ENCODE peak calls at places on chromosomes 3 and 15, in five cellular contexts. One of them, this sample, is unnamed.

GRCh38 chr15:92667291-92667904 is 11.8 kb upstream of the FAM174B start:
- DNase-seq in Jurkat, Clone E6-1: no peak
- DNase-seq in A673: no peak
- DNase-seq in aorta: no peak
- DNase-seq in IMR-90: no peak
- DNase-seq in this sample: no peak

GRCh38 chr15:44092221-44092620 is 102.8 kb downstream of the FRMD5 start:
- DNase-seq in IMR-90: peak; percentile 53
- DNase-seq in A673: peak; percentile 11
- DNase-seq in aorta: no peak
- DNase-seq in Jurkat, Clone E6-1: no peak
- DNase-seq in this sample: no peak

GRCh38 chr3:191518861-191519260 is 57.9 kb downstream of the PYDC2 start:
- DNase-seq in A673: no peak
- DNase-seq in IMR-90: no peak
- DNase-seq in aorta: no peak
- DNase-seq in Jurkat, Clone E6-1: no peak
- DNase-seq in this sample: no peak

GRCh38 chr3:10121064-10121463 is 5.6 kb downstream of the BRK1 start:
- DNase-seq in Jurkat, Clone E6-1: no peak
- DNase-seq in IMR-90: no peak
- DNase-seq in A673: no peak
- DNase-seq in aorta: no peak
- DNase-seq in this sample: no peak

GRCh38 chr3:18062289-18063025 is 320.0 kb upstream of the TBC1D5 start:
- DNase-seq in A673: no peak
- DNase-seq in aorta: no peak
- DNase-seq in IMR-90: peak; percentile 22
- DNase-seq in Jurkat, Clone E6-1: no peak
- DNase-seq in this sample: no peak

GRCh38 chr15:47484997-47485396 is 232.3 kb upstream of the SEMA6D start:
- DNase-seq in aorta: no peak
- DNase-seq in Jurkat, Clone E6-1: no peak
- DNase-seq in A673: no peak
- DNase-seq in IMR-90: peak; percentile 34
- DNase-seq in this sample: no peak

GRCh38 chr15:42027521-42027920 is 6.7 kb upstream of the PLA2G4E start:
- DNase-seq in A673: no peak
- DNase-seq in IMR-90: no peak
- DNase-seq in Jurkat, Clone E6-1: no peak
- DNase-seq in aorta: no peak
- DNase-seq in this sample: no peak

GRCh38 chr15:31270767-31271166 is 55.9 kb upstream of the KLF13 start:
- DNase-seq in IMR-90: no peak
- DNase-seq in A673: peak; percentile 29
- DNase-seq in Jurkat, Clone E6-1: peak; percentile 47
- DNase-seq in aorta: no peak
- DNase-seq in this sample: no peak

GRCh38 chr3:45545476-45545875 is 49.1 kb upstream of the LIMD1 start:
- DNase-seq in IMR-90: peak; percentile 45
- DNase-seq in A673: no peak
- DNase-seq in aorta: peak; percentile 73
- DNase-seq in Jurkat, Clone E6-1: no peak
- DNase-seq in this sample: no peak

GRCh38 chr15:74867562-74868458 is 5.4 kb downstream of the SCAMP2 start:
- DNase-seq in aorta: no peak
- DNase-seq in A673: peak; percentile 35
- DNase-seq in IMR-90: no peak
- DNase-seq in Jurkat, Clone E6-1: peak; percentile 38
- DNase-seq in this sample: no peak

GRCh38 chr15:67067930-67068542 is 2.6 kb downstream of the SMAD3 start:
- DNase-seq in IMR-90: peak; percentile 32
- DNase-seq in aorta: no peak
- DNase-seq in Jurkat, Clone E6-1: peak; percentile 48
- DNase-seq in A673: peak; percentile 41
- DNase-seq in this sample: no peak

GRCh38 chr15:75554717-75555116 is 24.4 kb downstream of the PTPN9 start:
- DNase-seq in Jurkat, Clone E6-1: no peak
- DNase-seq in IMR-90: peak; percentile 88
- DNase-seq in aorta: no peak
- DNase-seq in A673: no peak
- DNase-seq in this sample: no peak

GRCh38 chr3:170606675-170607074 is 20.8 kb upstream of the SLC7A14 start:
- DNase-seq in IMR-90: peak; percentile 21
- DNase-seq in aorta: no peak
- DNase-seq in A673: no peak
- DNase-seq in Jurkat, Clone E6-1: no peak
- DNase-seq in this sample: no peak

GRCh38 chr3:178036745-178037144 is 499.5 kb upstream of the KCNMB2 start:
- DNase-seq in aorta: no peak
- DNase-seq in IMR-90: peak; percentile 78
- DNase-seq in Jurkat, Clone E6-1: no peak
- DNase-seq in A673: no peak
- DNase-seq in this sample: no peak

GRCh38 chr15:74869726-74870407 is 3.3 kb downstream of the SCAMP2 start:
- DNase-seq in aorta: peak; percentile 87
- DNase-seq in IMR-90: peak; percentile 39
- DNase-seq in Jurkat, Clone E6-1: no peak
- DNase-seq in A673: peak; percentile 87
- DNase-seq in this sample: no peak

GRCh38 chr3:56205406-56205805 is 262.9 kb downstream of the ERC2 start:
- DNase-seq in Jurkat, Clone E6-1: no peak
- DNase-seq in IMR-90: no peak
- DNase-seq in A673: no peak
- DNase-seq in aorta: no peak
- DNase-seq in this sample: no peak

GRCh38 chr3:14521611-14522010 is 18.5 kb downstream of the GRIP2 start:
- DNase-seq in Jurkat, Clone E6-1: no peak
- DNase-seq in IMR-90: no peak
- DNase-seq in aorta: no peak
- DNase-seq in A673: no peak
- DNase-seq in this sample: no peak

GRCh38 chr15:29522373-29523276 is 253.0 kb upstream of the NSMCE3 start:
- DNase-seq in IMR-90: no peak
- DNase-seq in Jurkat, Clone E6-1: peak; percentile 39
- DNase-seq in aorta: no peak
- DNase-seq in A673: no peak
- DNase-seq in this sample: no peak

GRCh38 chr15:65530318-65531111 is at the start of gene HACD3:
- DNase-seq in A673: peak; percentile 96
- DNase-seq in Jurkat, Clone E6-1: peak; percentile 74
- DNase-seq in aorta: peak; percentile 90
- DNase-seq in IMR-90: peak; percentile 69
- DNase-seq in this sample: peak; percentile 94

GRCh38 chr15:47422901-47423300 is 294.4 kb upstream of the SEMA6D start:
- DNase-seq in Jurkat, Clone E6-1: no peak
- DNase-seq in A673: no peak
- DNase-seq in aorta: no peak
- DNase-seq in IMR-90: peak; percentile 42
- DNase-seq in this sample: no peak

GRCh38 chr15:27077790-27078189 is 106.8 kb downstream of the GABRG3 start:
- DNase-seq in aorta: no peak
- DNase-seq in IMR-90: no peak
- DNase-seq in A673: no peak
- DNase-seq in Jurkat, Clone E6-1: no peak
- DNase-seq in this sample: no peak

GRCh38 chr3:156728267-156728985 is 54.0 kb downstream of the TIPARP start:
- DNase-seq in Jurkat, Clone E6-1: no peak
- DNase-seq in IMR-90: peak; percentile 71
- DNase-seq in A673: no peak
- DNase-seq in aorta: no peak
- DNase-seq in this sample: no peak

GRCh38 chr3:185215873-185216586 is 37.8 kb downstream of the EHHADH start:
- DNase-seq in A673: peak; percentile 27
- DNase-seq in aorta: no peak
- DNase-seq in Jurkat, Clone E6-1: no peak
- DNase-seq in IMR-90: peak; percentile 23
- DNase-seq in this sample: no peak

GRCh38 chr15:85597155-85597815 is 197.4 kb downstream of the KLHL25 start:
- DNase-seq in Jurkat, Clone E6-1: peak; percentile 83
- DNase-seq in aorta: no peak
- DNase-seq in IMR-90: no peak
- DNase-seq in A673: no peak
- DNase-seq in this sample: peak; percentile 21

GRCh38 chr3:157255797-157256196 is 95.8 kb upstream of the CCNL1 start:
- DNase-seq in aorta: no peak
- DNase-seq in A673: no peak
- DNase-seq in IMR-90: no peak
- DNase-seq in Jurkat, Clone E6-1: no peak
- DNase-seq in this sample: no peak

GRCh38 chr3:146071636-146072035 is 89.3 kb downstream of the PLOD2 start:
- DNase-seq in Jurkat, Clone E6-1: no peak
- DNase-seq in A673: no peak
- DNase-seq in IMR-90: no peak
- DNase-seq in aorta: no peak
- DNase-seq in this sample: no peak

GRCh38 chr3:123071146-123071545 is 4.3 kb downstream of the PDIA5 start:
- DNase-seq in Jurkat, Clone E6-1: no peak
- DNase-seq in IMR-90: peak; percentile 51
- DNase-seq in aorta: no peak
- DNase-seq in A673: peak; percentile 77
- DNase-seq in this sample: no peak

GRCh38 chr15:92683511-92683834 is 27.9 kb upstream of the FAM174B start:
- DNase-seq in Jurkat, Clone E6-1: no peak
- DNase-seq in IMR-90: no peak
- DNase-seq in A673: no peak
- DNase-seq in aorta: no peak
- DNase-seq in this sample: no peak

GRCh38 chr15:84960391-84961113 is 21.1 kb upstream of the PDE8A start:
- DNase-seq in A673: no peak
- DNase-seq in Jurkat, Clone E6-1: no peak
- DNase-seq in IMR-90: no peak
- DNase-seq in aorta: no peak
- DNase-seq in this sample: no peak

DNA sequence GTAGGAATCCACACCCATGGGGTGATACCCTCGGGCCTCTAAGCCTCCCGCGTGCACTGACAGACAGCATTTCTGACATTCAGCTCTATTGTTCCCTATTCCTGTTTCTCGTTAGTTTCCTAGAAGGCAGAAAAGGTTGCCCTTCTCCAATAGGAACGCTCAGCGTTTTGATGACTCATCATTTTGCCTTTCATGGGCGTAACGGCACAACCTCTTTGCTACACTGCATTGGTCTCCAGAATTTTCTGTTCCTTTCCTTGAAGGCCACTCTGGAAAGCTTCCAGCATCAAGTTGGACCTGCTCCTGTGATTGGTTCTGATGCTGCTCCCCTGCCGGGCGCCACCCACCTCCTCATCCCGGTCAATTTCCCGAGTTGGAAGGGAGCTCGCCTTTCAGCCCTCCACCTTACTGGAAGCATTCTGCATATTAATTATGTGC is 13.0 kb upstream of the TNK2 start:
- DNase-seq in A673: peak; percentile 54
- DNase-seq in aorta: peak; percentile 9
- DNase-seq in IMR-90: no peak
- DNase-seq in Jurkat, Clone E6-1: no peak
- DNase-seq in this sample: no peak
- H3K4me3 ChIP-seq in A673: no peak overlapping the region
- H3K4me3 ChIP-seq in aorta: no peak overlapping the region
- H3K4me3 ChIP-seq in IMR-90: no peak overlapping the region
- H3K4me3 ChIP-seq in Jurkat, Clone E6-1: no peak overlapping the region
- H3K4me3 ChIP-seq in this sample: no peak overlapping the region

GRCh38 chr3:70488131-70488530 is 175.7 kb upstream of the MDFIC2 start:
- DNase-seq in Jurkat, Clone E6-1: no peak
- DNase-seq in IMR-90: no peak
- DNase-seq in A673: peak; percentile 87
- DNase-seq in aorta: peak; percentile 17
- DNase-seq in this sample: no peak
- H3K4me3 ChIP-seq in Jurkat, Clone E6-1: no peak overlapping the region
- H3K4me3 ChIP-seq in IMR-90: no peak overlapping the region
- H3K4me3 ChIP-seq in A673: no peak overlapping the region
- H3K4me3 ChIP-seq in aorta: no peak overlapping the region
- H3K4me3 ChIP-seq in this sample: no peak overlapping the region

DNA sequence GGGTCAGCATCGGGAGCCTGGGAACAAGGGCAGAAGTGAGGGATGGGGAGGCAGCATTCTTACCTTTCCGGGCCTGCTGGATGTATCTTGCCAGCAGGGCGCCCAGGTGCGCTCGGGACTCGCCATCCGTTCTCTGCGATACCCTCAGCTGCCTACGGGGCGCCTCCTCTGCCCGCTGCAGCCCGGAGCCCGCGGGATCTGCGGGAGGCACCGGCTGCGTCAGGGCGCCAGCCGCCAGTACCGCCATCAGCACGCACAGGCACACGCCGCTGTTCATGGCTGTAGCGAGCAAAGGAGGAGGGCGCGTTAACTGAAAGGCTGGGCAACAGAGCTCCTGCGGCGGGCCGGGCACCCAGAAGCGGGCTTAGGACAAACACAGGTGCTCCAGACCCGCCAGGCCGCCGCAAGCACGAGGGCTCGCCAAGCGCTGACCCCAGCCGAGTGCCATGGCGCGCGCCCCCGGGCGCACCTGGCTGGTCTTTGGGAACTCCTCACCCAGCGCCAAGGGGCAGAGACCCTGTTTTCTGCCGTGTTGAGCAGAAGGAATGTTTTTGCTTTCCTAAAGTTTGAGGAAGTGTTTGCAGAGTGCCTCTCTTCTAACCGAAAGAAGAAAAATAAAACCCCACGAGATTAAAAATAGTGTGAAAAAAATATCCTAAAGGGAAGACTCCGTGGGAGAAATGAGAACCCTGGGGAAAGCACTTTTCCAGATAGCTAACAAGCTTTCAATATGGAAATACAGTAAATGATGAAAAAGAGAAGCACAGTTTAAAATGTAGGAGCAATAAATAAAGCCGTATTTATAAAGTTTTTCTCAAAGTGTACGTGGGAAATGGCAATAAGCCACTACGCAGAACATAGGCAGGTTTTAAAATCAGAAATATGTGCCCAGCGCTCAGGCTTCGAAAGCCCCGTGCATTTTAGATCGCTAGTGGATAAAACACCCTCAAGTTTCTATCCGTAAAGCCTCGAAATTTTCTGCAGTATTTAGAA is 2.3 kb downstream of the CCK start:
- DNase-seq in aorta: no peak
- DNase-seq in IMR-90: no peak
- DNase-seq in Jurkat, Clone E6-1: no peak
- DNase-seq in A673: no peak
- DNase-seq in this sample: no peak
- H3K4me3 ChIP-seq in aorta: no peak overlapping the region
- H3K4me3 ChIP-seq in IMR-90: no peak overlapping the region
- H3K4me3 ChIP-seq in Jurkat, Clone E6-1: no peak overlapping the region
- H3K4me3 ChIP-seq in A673: peak overlapping the region; percentile 19
- H3K4me3 ChIP-seq in this sample: no peak overlapping the region

DNA sequence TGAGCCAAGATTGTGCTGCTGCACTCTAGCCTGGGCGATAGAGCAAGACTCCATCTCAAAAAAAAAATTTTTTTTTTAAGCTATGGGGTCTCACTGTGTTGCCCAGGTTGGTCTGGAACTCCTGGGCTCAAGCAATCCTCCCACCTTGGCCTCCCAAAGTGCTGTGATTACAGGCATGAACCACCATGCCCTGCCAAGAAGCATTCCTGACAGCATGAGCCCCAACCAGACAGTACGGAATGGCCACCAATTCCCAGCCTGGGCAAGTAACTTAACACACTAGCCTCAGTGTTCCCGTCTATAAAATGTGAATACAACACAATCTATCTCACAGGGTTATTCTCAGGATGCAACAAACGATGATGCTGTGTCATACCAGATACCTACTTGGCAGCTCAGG is 2.1 kb downstream of the TKT start:
- DNase-seq in IMR-90: no peak
- DNase-seq in A673: no peak
- DNase-seq in aorta: no peak
- DNase-seq in Jurkat, Clone E6-1: no peak
- DNase-seq in this sample: no peak
- H3K4me3 ChIP-seq in IMR-90: peak overlapping the region; percentile 95
- H3K4me3 ChIP-seq in A673: peak overlapping the region; percentile 83
- H3K4me3 ChIP-seq in aorta: no peak overlapping the region
- H3K4me3 ChIP-seq in Jurkat, Clone E6-1: peak overlapping the region; percentile 88
- H3K4me3 ChIP-seq in this sample: no peak overlapping the region